ENCODE peak calls at places on chromosome 2, in six cellular contexts. One of them, this sample, is unnamed.

GRCh38 chr2:98334439-98335078 is 11.7 kb upstream of the CNGA3 start:
- DNase-seq in frontal cortex: no peak
- DNase-seq in T-helper 1 cell: no peak
- DNase-seq in NCI-H2029 treated with DMSO at 0.1 percent for 48 hours: peak; percentile 58
- DNase-seq in H1: no peak
- DNase-seq in fibroblast of mammary gland: peak; percentile 96
- DNase-seq in this sample: peak; percentile 85

GRCh38 chr2:70685771-70686171 is 82.2 kb downstream of the ADD2 start:
- DNase-seq in fibroblast of mammary gland: no peak
- DNase-seq in frontal cortex: peak; percentile 32
- DNase-seq in NCI-H2029 treated with DMSO at 0.1 percent for 48 hours: no peak
- DNase-seq in H1: no peak
- DNase-seq in T-helper 1 cell: no peak
- DNase-seq in this sample: no peak

GRCh38 chr2:70471129-70471528 is 82.5 kb downstream of the TGFA start:
- DNase-seq in fibroblast of mammary gland: no peak
- DNase-seq in frontal cortex: no peak
- DNase-seq in T-helper 1 cell: no peak
- DNase-seq in NCI-H2029 treated with DMSO at 0.1 percent for 48 hours: no peak
- DNase-seq in H1: no peak
- DNase-seq in this sample: no peak

GRCh38 chr2:205772983-205773382 is 90.7 kb downstream of the NRP2 start:
- DNase-seq in T-helper 1 cell: no peak
- DNase-seq in fibroblast of mammary gland: no peak
- DNase-seq in NCI-H2029 treated with DMSO at 0.1 percent for 48 hours: no peak
- DNase-seq in H1: no peak
- DNase-seq in frontal cortex: no peak
- DNase-seq in this sample: no peak

GRCh38 chr2:70029814-70030409 is 57.4 kb upstream of the PCBP1 start:
- DNase-seq in fibroblast of mammary gland: peak; percentile 82
- DNase-seq in NCI-H2029 treated with DMSO at 0.1 percent for 48 hours: no peak
- DNase-seq in frontal cortex: peak; percentile 61
- DNase-seq in T-helper 1 cell: no peak
- DNase-seq in H1: no peak
- DNase-seq in this sample: no peak

GRCh38 chr2:126220336-126220735 is 435.6 kb upstream of the GYPC start:
- DNase-seq in frontal cortex: no peak
- DNase-seq in T-helper 1 cell: no peak
- DNase-seq in fibroblast of mammary gland: peak; percentile 1
- DNase-seq in NCI-H2029 treated with DMSO at 0.1 percent for 48 hours: no peak
- DNase-seq in H1: no peak
- DNase-seq in this sample: no peak

GRCh38 chr2:86488561-86489250 is 47.5 kb downstream of the KDM3A start:
- DNase-seq in NCI-H2029 treated with DMSO at 0.1 percent for 48 hours: no peak
- DNase-seq in T-helper 1 cell: no peak
- DNase-seq in H1: no peak
- DNase-seq in fibroblast of mammary gland: no peak
- DNase-seq in frontal cortex: no peak
- DNase-seq in this sample: no peak

GRCh38 chr2:236250909-236251579 is 13.2 kb downstream of the ASB18 start:
- DNase-seq in NCI-H2029 treated with DMSO at 0.1 percent for 48 hours: no peak
- DNase-seq in H1: no peak
- DNase-seq in frontal cortex: no peak
- DNase-seq in T-helper 1 cell: no peak
- DNase-seq in fibroblast of mammary gland: no peak
- DNase-seq in this sample: no peak

GRCh38 chr2:189658808-189659207 is 2.5 kb upstream of the ASNSD1 start:
- DNase-seq in NCI-H2029 treated with DMSO at 0.1 percent for 48 hours: no peak
- DNase-seq in T-helper 1 cell: no peak
- DNase-seq in H1: no peak
- DNase-seq in frontal cortex: no peak
- DNase-seq in fibroblast of mammary gland: no peak
- DNase-seq in this sample: no peak

GRCh38 chr2:100831831-100832230 is 11.9 kb downstream of the NPAS2 start:
- DNase-seq in NCI-H2029 treated with DMSO at 0.1 percent for 48 hours: no peak
- DNase-seq in T-helper 1 cell: no peak
- DNase-seq in fibroblast of mammary gland: no peak
- DNase-seq in H1: no peak
- DNase-seq in frontal cortex: no peak
- DNase-seq in this sample: peak; percentile 62

GRCh38 chr2:150442484-150442883 is 45.0 kb downstream of the RND3 start:
- DNase-seq in fibroblast of mammary gland: no peak
- DNase-seq in H1: no peak
- DNase-seq in frontal cortex: no peak
- DNase-seq in T-helper 1 cell: no peak
- DNase-seq in NCI-H2029 treated with DMSO at 0.1 percent for 48 hours: no peak
- DNase-seq in this sample: no peak

GRCh38 chr2:36530983-36531354 is 67.0 kb downstream of the FEZ2 start:
- DNase-seq in NCI-H2029 treated with DMSO at 0.1 percent for 48 hours: no peak
- DNase-seq in H1: no peak
- DNase-seq in fibroblast of mammary gland: peak; percentile 88
- DNase-seq in T-helper 1 cell: no peak
- DNase-seq in frontal cortex: no peak
- DNase-seq in this sample: no peak

GRCh38 chr2:174971868-174972781 is 33.1 kb downstream of the CHN1 start:
- DNase-seq in T-helper 1 cell: no peak
- DNase-seq in frontal cortex: no peak
- DNase-seq in fibroblast of mammary gland: peak; percentile 60
- DNase-seq in H1: no peak
- DNase-seq in NCI-H2029 treated with DMSO at 0.1 percent for 48 hours: peak; percentile 90
- DNase-seq in this sample: peak; percentile 74

GRCh38 chr2:200052627-200053026 is 97.2 kb downstream of the MAIP1 start:
- DNase-seq in fibroblast of mammary gland: no peak
- DNase-seq in NCI-H2029 treated with DMSO at 0.1 percent for 48 hours: no peak
- DNase-seq in frontal cortex: no peak
- DNase-seq in H1: no peak
- DNase-seq in T-helper 1 cell: no peak
- DNase-seq in this sample: no peak